ENCODE peak calls at places on chromosomes 7 and 10, in four cellular contexts. E is GM23248, C is tibial nerve, Y is heart left ventricle. D is an unnamed sample.

GRCh38 chr7:16420649-16421332 is 547 bp downstream of the CRPPA start:
- DNase-seq in Y (peak), E (peak), C (peak), D (peak)

GRCh38 chr10:78359641-78360091 is 326.0 kb downstream of the RPS24 start:
- DNase-seq in E (no peak), C (no peak), Y (no peak), D (no peak)

GRCh38 chr7:92751902-92752901 is 84.2 kb downstream of the CDK6 start:
- DNase-seq in E (peak), Y (no peak), C (no peak), D (no peak)

GRCh38 chr7:10121641-10122040 is 852.0 kb upstream of the PHF14 start:
- DNase-seq in E (no peak), Y (no peak), C (no peak), D (no peak)

GRCh38 chr7:4714767-4715384 is 32.8 kb downstream of the FOXK1 start:
- DNase-seq in E (no peak), C (no peak), Y (no peak), D (no peak)

GRCh38 chr10:68871731-68872342 is 29.3 kb upstream of the DDX50 start:
- DNase-seq in E (peak), Y (no peak), C (no peak), D (no peak)

GRCh38 chr10:122280156-122280555 is 9.1 kb downstream of the BTBD16 start:
- DNase-seq in Y (no peak), E (no peak), C (no peak), D (no peak)

GRCh38 chr10:22475527-22475856 is 130.2 kb downstream of the SPAG6 start:
- DNase-seq in E (no peak), C (no peak), Y (no peak), D (no peak)

GRCh38 chr7:12358694-12359093 is 45.0 kb downstream of the VWDE start:
- DNase-seq in C (no peak), Y (no peak), E (peak), D (no peak)

GRCh38 chr10:100183482-100183881 is 2.3 kb downstream of the ERLIN1 start:
- DNase-seq in C (no peak), E (peak), Y (no peak), D (no peak)

GRCh38 chr10:46069771-46070463 is 23.8 kb upstream of the MSMB start:
- DNase-seq in Y (no peak), C (no peak), E (no peak), D (no peak)

GRCh38 chr10:84190621-84191020 is 3.7 kb upstream of the CDHR1 start:
- DNase-seq in C (no peak), E (no peak), Y (no peak), D (no peak)

GRCh38 chr7:82805527-82805960 is 357.1 kb downstream of the PCLO start:
- DNase-seq in E (peak), C (no peak), Y (no peak), D (no peak)

GRCh38 chr10:109852004-109852717 is 71.2 kb downstream of the XPNPEP1 start:
- DNase-seq in Y (peak), C (peak), E (peak), D (peak)

GRCh38 chr7:157972914-157973313 is 614.7 kb downstream of the PTPRN2 start:
- DNase-seq in C (no peak), Y (no peak), E (no peak), D (no peak)

GRCh38 chr7:138257459-138258193 is 181.4 kb downstream of the AKR1D1 start:
- DNase-seq in E (no peak), C (no peak), Y (no peak), D (no peak)

GRCh38 chr10:58352956-58353610 is 18.3 kb downstream of the UBE2D1 start:
- DNase-seq in E (no peak), C (no peak), Y (no peak), D (no peak)

DNA sequence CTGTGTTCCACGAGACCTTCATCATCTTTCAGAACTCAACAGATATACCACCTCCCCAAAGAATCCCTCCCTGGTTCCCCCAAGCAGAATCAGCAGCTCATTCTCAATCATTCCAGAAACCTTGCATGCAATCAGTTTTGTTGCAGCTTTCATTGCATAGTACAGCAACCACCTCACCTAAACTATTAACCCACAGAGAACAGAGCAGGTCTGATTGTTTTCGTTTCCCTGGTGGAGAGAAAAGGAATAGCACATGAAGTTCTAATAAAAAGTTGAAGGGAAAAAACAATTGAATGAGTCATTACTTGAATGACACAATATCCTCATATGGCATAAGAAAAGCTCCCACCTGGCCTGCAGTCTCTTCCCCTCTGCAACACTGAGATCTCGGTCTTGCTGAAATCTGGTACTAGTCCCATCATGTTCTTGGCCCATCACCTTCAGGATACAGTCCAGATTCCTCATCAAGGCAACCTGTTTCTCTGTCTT is 147.1 kb upstream of the GDF10 start:
- DNase-seq in E (peak), Y (no peak), C (no peak), D (no peak)
- H3K27ac ChIP-seq in E (no peak), Y (no peak), C (no peak), D (no peak)

DNA sequence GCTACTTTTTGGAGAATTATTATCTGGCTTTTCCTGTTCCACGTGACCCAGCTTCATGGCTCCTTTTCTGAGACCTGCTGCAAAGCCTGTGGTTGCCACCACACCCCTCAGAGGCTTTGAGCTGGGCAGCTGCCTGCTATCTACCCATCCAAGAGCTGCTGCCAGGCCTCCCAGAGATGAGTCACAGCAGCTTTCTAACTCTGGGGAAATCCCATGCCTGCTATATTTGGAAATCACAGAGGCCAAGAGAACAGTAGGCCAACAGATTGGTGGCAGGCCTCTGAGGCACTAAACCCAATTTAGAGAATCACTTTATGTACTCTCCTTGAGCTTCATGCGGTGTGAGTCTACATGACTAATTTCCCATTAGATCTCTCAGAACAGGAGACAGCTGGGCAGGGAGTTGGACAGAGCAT is 35.2 kb downstream of the SGCE start:
- DNase-seq in Y (peak), C (peak), E (peak), D (peak)
- H3K27ac ChIP-seq in Y (peak), C (no peak), E (peak), D (peak)

GRCh38 chr10:90274721-90275468 is 573.5 kb downstream of the KIF20B start:
- DNase-seq in E (no peak), C (no peak), Y (no peak), D (no peak)
- H3K27ac ChIP-seq in E (no peak), C (no peak), Y (no peak), D (no peak)

DNA sequence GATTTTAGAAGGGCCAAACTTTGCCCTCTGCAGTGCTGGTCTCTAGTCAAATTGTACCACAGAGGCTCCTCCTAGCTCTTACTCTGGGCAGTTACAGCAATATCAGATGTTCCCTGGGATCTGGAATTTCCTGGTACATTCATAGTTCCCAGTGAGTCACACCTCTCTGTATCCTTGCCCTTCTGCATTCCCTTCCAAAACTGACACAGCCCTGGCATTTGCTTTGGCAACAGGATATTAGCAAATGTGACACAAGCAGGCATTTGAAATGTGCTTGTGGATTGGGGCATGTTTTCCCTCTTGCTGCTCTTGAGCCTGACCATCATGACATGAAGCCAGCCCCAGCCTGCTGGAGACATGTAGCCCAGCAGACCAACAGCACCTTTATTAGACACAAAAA is 284.7 kb upstream of the AKR1E2 start:
- DNase-seq in Y (no peak), E (peak), C (no peak), D (peak)
- H3K27ac ChIP-seq in Y (no peak), E (peak), C (no peak), D (peak)

GRCh38 chr7:21938463-21938862 is 7.2 kb downstream of the CDCA7L start:
- DNase-seq in C (no peak), E (no peak), Y (no peak), D (no peak)
- H3K27ac ChIP-seq in C (no peak), E (no peak), Y (peak), D (no peak)

GRCh38 chr7:66741-67140 is 125.6 kb upstream of the FAM20C start:
- DNase-seq in Y (peak), C (no peak), E (no peak), D (no peak)
- H3K27ac ChIP-seq in Y (no peak), C (no peak), E (no peak), D (no peak)

GRCh38 chr10:103327906-103328305 is 23.0 kb downstream of the PCGF6 start:
- DNase-seq in C (no peak), E (no peak), Y (no peak), D (no peak)
- H3K27ac ChIP-seq in C (no peak), E (no peak), Y (no peak), D (no peak)

GRCh38 chr10:11480687-11481086 is 130.8 kb downstream of the USP6NL start:
- DNase-seq in Y (no peak), E (no peak), C (no peak), D (no peak)
- H3K27ac ChIP-seq in Y (no peak), E (no peak), C (no peak), D (no peak)

D was measured in tibial artery.